ENCODE peak calls at places on chromosome 19, in five cellular contexts. D is tibial artery, P is thoracic aorta, K is ovary, C is BE2C. E is an unnamed sample. For H3K4me1, the result is how much of the 10 kb centered on the place peaks cover.

GRCh38 chr19:13843104-13843921 is 33.6 kb upstream of the NANOS3 start:
- DNase-seq in K (peak), D (no peak), P (no peak), C (peak), E (no peak)

GRCh38 chr19:48041877-48042580 is 1.9 kb downstream of the CABP5 start:
- DNase-seq in K (no peak), P (no peak), D (no peak), C (no peak), E (no peak)

GRCh38 chr19:16702123-16702522 is 17.5 kb upstream of the NWD1 start:
- DNase-seq in D (peak), C (no peak), P (no peak), K (no peak), E (peak)

GRCh38 chr19:29694669-29695627 is 20.1 kb downstream of the C19orf12 start:
- DNase-seq in C (peak), D (peak), P (no peak), K (peak), E (peak)

GRCh38 chr19:46766569-46767317 is 20.5 kb upstream of the STRN4 start:
- DNase-seq in C (peak), P (no peak), K (no peak), D (peak), E (no peak)

GRCh38 chr19:50891253-50891625 is 18.0 kb downstream of the KLK2 start:
- DNase-seq in P (no peak), D (no peak), C (no peak), K (no peak), E (no peak)

GRCh38 chr19:45340232-45340898 is at the start of gene KLC3:
- DNase-seq in K (no peak), D (no peak), C (no peak), P (no peak), E (no peak)

GRCh38 chr19:11268783-11269267 is 6.5 kb upstream of the DOCK6 start:
- DNase-seq in C (peak), D (peak), K (peak), P (no peak), E (peak)

GRCh38 chr19:45939792-45940514 is 25.4 kb upstream of the NANOS2 start:
- DNase-seq in D (no peak), P (no peak), K (no peak), C (no peak), E (no peak)

GRCh38 chr19:10936661-10937084 is 8.1 kb downstream of the TIMM29 start:
- DNase-seq in P (no peak), K (peak), C (peak), D (no peak), E (no peak)

GRCh38 chr19:50478901-50479715 is 2.5 kb upstream of the GARIN5A start:
- DNase-seq in D (no peak), P (no peak), K (no peak), C (peak), E (no peak)

GRCh38 chr19:36898422-36898821 is 17.7 kb downstream of the ZNF829 start:
- DNase-seq in D (no peak), K (no peak), C (no peak), P (no peak), E (no peak)

GRCh38 chr19:58570770-58571574 is 2.2 kb downstream of the MZF1 start:
- DNase-seq in K (peak), C (no peak), D (no peak), P (no peak), E (no peak)

GRCh38 chr19:3821857-3822364 is 35.7 kb upstream of the MATK start:
- DNase-seq in D (no peak), C (peak), K (peak), P (no peak), E (peak)

GRCh38 chr19:10620786-10621185 is 4.6 kb upstream of the SLC44A2 start:
- DNase-seq in P (no peak), C (no peak), D (no peak), K (no peak), E (no peak)

DNA sequence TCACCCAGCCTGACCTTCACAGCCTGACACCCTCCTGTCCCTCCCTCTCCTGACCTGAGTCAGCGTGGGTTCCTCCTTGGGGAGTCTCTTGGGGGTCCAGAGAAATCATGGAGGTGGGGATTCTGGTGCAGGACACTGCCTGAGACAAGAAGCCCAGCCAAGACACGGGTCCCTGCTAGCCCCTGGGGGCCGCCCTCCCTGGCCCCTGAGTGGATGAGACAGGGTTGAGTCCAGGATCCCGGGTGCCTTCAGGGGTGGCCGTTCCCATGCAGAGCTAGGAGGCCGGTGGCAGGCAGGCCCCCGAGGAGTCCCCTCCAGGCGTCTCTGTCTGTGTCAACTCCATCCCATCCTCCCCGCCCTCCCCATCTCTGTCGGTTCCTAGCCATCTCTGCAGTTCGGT is 1.6 kb downstream of the MAP2K7 start:
- DNase-seq in D (no peak), K (peak), P (no peak), C (no peak), E (no peak)
- H3K4me3 ChIP-seq in D (peak), K (no peak), P (peak), C (peak), E (no peak)

DNA sequence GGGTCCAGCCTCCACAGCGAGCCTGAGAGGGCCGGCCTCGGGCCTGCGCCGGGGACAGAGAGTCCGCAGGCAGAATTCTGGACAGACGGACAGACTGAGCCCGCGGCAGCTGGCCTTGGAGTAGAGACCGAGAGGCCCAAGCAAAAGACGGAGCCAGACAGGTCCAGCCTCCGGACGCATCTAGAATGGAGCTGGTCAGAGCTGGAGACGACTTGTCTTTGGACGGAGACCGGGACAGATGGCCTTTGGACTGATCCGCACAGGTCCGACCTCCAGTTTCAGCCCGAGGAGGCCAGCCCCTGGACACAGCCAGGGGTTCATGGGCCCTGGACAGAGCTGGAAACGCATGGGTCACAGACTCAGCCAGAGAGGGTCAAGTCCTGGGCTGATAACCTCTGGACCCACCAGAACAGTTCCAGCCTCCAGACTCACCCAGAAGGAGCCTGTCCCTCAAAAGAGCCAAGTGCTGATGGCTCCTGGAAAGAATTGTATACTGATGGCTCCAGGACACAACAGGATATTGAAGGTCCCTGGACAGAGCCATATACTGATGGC is 490 bp downstream of the ITPKC start:
- DNase-seq in K (no peak), P (no peak), C (no peak), D (peak), E (no peak)
- H3K4me1 ChIP-seq in K (under half), P (under half), C (under half), D (half or more), E (half or more)

GRCh38 chr19:39834287-39834841 is 402 bp upstream of the DYRK1B start:
- DNase-seq in D (no peak), P (no peak), C (no peak), K (no peak), E (no peak)
- H3K4me3 ChIP-seq in D (peak), P (peak), C (no peak), K (peak), E (peak)

GRCh38 chr19:34180709-34181108 is 8.4 kb downstream of the LSM14A start:
- DNase-seq in K (no peak), D (no peak), P (no peak), C (no peak), E (no peak)

GRCh38 chr19:34181111-34181864 is 9.0 kb downstream of the LSM14A start:
- DNase-seq in P (no peak), K (no peak), C (no peak), D (no peak), E (no peak)

GRCh38 chr19:34182125-34182524 is 9.8 kb downstream of the LSM14A start:
- DNase-seq in D (no peak), K (no peak), C (no peak), P (no peak), E (no peak)

GRCh38 chr19:34179066-34179465 is 6.8 kb downstream of the LSM14A start:
- DNase-seq in C (no peak), K (no peak), D (no peak), P (no peak), E (no peak)

GRCh38 chr19:34180273-34180672 is 8.0 kb downstream of the LSM14A start:
- DNase-seq in D (no peak), K (no peak), P (no peak), C (no peak), E (no peak)
- H3K4me1 ChIP-seq in D (half or more), K (under half), P (half or more), C (under half), E (under half)

DNA sequence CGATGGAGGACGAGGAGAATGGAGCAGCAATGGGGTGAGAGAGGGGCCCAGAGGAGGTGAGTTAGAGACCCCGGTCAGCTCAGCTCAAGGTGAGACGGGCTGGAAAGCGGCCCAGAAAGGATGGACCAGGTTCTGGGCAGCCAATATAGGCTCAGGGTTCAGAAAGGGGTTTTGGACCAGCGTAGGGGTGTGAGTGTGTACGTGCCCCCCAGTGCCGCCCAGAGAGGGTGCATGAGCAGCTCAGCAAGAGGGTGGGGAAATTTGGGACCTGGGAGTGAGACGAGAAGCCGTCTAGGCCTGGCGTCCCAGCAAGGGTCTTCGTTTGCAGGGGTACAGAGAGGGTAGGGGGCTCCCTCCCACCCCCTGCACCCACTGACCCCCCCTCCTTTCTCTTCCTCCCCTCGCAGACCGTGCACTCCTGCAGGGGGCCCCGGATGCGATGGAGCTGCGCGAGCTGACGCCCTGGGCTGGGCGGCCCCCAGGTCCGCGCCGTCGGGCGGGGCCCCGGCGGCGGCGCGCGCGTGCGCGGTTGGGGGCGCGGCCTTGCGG is 12.1 kb downstream of the FUT6 start:
- DNase-seq in D (no peak), K (no peak), C (no peak), P (no peak), E (no peak)
- H3K4me3 ChIP-seq in D (peak), K (peak), C (no peak), P (peak), E (peak)

GRCh38 chr19:15268192-15268927 is 36.1 kb upstream of the EPHX3 start:
- DNase-seq in D (no peak), C (no peak), P (no peak), K (no peak), E (no peak)

GRCh38 chr19:15266683-15267082 is 34.4 kb upstream of the EPHX3 start:
- DNase-seq in C (no peak), P (no peak), D (no peak), K (no peak), E (no peak)

GRCh38 chr19:15265849-15266248 is 33.6 kb upstream of the EPHX3 start:
- DNase-seq in P (peak), K (peak), C (peak), D (peak), E (peak)

GRCh38 chr19:15269806-15270205 is 37.6 kb upstream of the EPHX3 start:
- DNase-seq in C (no peak), K (no peak), P (no peak), D (no peak), E (no peak)

DNA sequence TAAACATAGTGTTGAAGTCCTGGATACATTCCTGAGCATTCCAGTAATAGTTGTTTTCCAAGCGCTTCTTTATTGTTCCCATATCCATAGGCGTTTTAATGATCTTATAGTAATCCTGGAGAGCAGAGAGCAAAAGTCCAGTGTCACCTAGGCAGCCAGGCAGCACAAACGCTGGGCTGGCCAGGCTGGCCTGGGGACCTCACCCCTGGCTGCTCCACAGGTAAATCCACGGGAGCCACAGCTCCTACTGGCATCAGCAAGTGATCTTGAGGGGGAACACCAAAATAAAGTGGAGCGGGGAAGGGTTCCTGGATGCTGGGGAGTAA is 36.6 kb upstream of the EPHX3 start:
- DNase-seq in D (no peak), K (no peak), C (no peak), P (no peak), E (no peak)
- H3K4me1 ChIP-seq in D (half or more), K (under half), C (under half), P (under half), E (under half)

E was measured in right atrium auricular region.